ENCODE peak calls at places on chromosomes 7 and 10, in six cellular contexts. U is colonic mucosa, Z is cardiac fibroblast, R is cardiac muscle cell, X is Panc1, Q is esophagus squamous epithelium. I is an unnamed sample.

GRCh38 chr10:120456626-120457430 is at the start of gene PLPP4:
- DNase-seq in U (no peak), Z (peak; percentile 39), R (peak; percentile 58), X (no peak), Q (no peak), I (peak; percentile 26)

GRCh38 chr7:101507791-101508252 is 121.3 kb downstream of the MYL10 start:
- DNase-seq in U (peak; percentile 48), Z (peak; percentile 44), R (peak; percentile 63), X (peak; percentile 47), Q (no peak), I (no peak)

GRCh38 chr7:28686418-28686800 is 271.7 kb downstream of the TRIL start:
- DNase-seq in U (no peak), Z (peak; percentile 59), R (peak; percentile 69), X (peak; percentile 24), Q (no peak), I (no peak)

GRCh38 chr7:34844401-34844800 is 186.4 kb downstream of the NPSR1 start:
- DNase-seq in U (no peak), Z (no peak), R (no peak), X (no peak), Q (no peak), I (no peak)

GRCh38 chr10:61793760-61794713 is 107.5 kb upstream of the ARID5B start:
- DNase-seq in U (no peak), Z (peak; percentile 43), R (no peak), X (no peak), Q (no peak), I (no peak)

GRCh38 chr10:23343591-23344225 is 889 bp downstream of the C10orf67 start:
- DNase-seq in U (peak; percentile 56), Z (peak; percentile 54), R (peak; percentile 71), X (no peak), Q (no peak), I (no peak)

GRCh38 chr7:80369321-80369720 is 142.5 kb downstream of the GNAT3 start:
- DNase-seq in U (no peak), Z (no peak), R (no peak), X (no peak), Q (no peak), I (no peak)

GRCh38 chr10:75565286-75566251 is 134.1 kb downstream of the LRMDA start:
- DNase-seq in U (no peak), Z (no peak), R (no peak), X (no peak), Q (no peak), I (peak; percentile 22)

GRCh38 chr7:41878331-41879112 is 175.6 kb upstream of the INHBA start:
- DNase-seq in U (no peak), Z (no peak), R (no peak), X (no peak), Q (no peak), I (no peak)

GRCh38 chr10:6674282-6674681 is 94.2 kb upstream of the PRKCQ start:
- DNase-seq in U (no peak), Z (no peak), R (no peak), X (no peak), Q (no peak), I (no peak)

GRCh38 chr10:30625110-30625509 is 4.4 kb downstream of the LYZL2 start:
- DNase-seq in U (no peak), Z (no peak), R (no peak), X (no peak), Q (no peak), I (no peak)

GRCh38 chr7:2444476-2444875 is 31.7 kb downstream of the GRIFIN start:
- DNase-seq in U (no peak), Z (peak; percentile 67), R (peak; percentile 70), X (no peak), Q (no peak), I (no peak)

GRCh38 chr10:31622993-31623392 is 304.0 kb downstream of the ZEB1 start:
- DNase-seq in U (no peak), Z (peak; percentile 81), R (peak; percentile 92), X (no peak), Q (no peak), I (no peak)

GRCh38 chr7:42650171-42650570 is 261.7 kb downstream of the C7orf25 start:
- DNase-seq in U (no peak), Z (no peak), R (no peak), X (no peak), Q (no peak), I (no peak)

GRCh38 chr7:95198891-95199290 is 125.4 kb downstream of the PON1 start:
- DNase-seq in U (no peak), Z (no peak), R (no peak), X (no peak), Q (no peak), I (no peak)

GRCh38 chr7:30921951-30922401 is 10.3 kb downstream of the AQP1 start:
- DNase-seq in U (peak; percentile 15), Z (no peak), R (no peak), X (no peak), Q (no peak), I (no peak)

GRCh38 chr7:44540592-44541027 is 520 bp downstream of the NPC1L1 start:
- DNase-seq in U (no peak), Z (no peak), R (no peak), X (no peak), Q (no peak), I (peak; percentile 10)

GRCh38 chr10:8767616-8768015 is 713.1 kb downstream of the GATA3 start:
- DNase-seq in U (no peak), Z (no peak), R (no peak), X (no peak), Q (no peak), I (no peak)

GRCh38 chr7:63041786-63042185 is 956.9 kb upstream of the ZNF722 start:
- DNase-seq in U (no peak), Z (no peak), R (no peak), X (no peak), Q (no peak), I (no peak)

GRCh38 chr7:47949703-47950102 is 1.4 kb upstream of the PKD1L1 start:
- DNase-seq in U (no peak), Z (no peak), R (no peak), X (no peak), Q (no peak), I (no peak)

DNA sequence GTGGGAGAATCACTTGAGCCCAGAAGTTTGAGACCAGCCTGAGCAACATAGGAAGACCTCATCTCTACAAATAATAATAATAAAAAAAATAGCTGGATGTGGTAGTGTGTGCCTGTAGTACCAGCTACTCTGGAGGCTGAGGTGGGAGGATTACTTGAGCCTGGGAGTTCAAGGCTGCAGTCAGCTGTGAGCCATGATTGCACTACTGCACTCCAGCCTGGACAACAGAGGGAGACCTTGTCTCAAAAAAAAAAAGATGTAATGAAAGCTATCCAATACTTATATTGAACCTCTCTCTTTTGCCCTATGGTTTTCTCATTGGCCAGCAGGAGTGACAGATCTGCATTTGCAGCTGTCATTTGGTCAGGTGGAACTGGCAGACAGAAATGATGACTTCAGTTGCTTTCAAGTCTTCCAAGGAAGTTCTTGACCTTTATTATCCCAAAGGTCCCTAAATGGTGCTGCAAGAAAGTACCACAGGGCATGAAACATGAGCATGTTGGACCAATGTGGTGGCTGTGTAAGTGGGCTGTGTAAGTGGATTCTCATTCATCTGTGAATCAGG is 99.4 kb downstream of the CALD1 start:
- DNase-seq in U (no peak), Z (no peak), R (no peak), X (no peak), Q (no peak), I (no peak)
- TF ChIP-seq CTCF in U (no peak), Z (no peak), R (no peak), X (no peak), Q (no peak), I (peak; percentile 19)

GRCh38 chr10:13908475-13908874 is 321.7 kb downstream of the PRPF18 start:
- DNase-seq in U (no peak), Z (no peak), R (no peak), X (no peak), Q (no peak), I (no peak)

GRCh38 chr10:13907570-13907969 is 320.8 kb downstream of the PRPF18 start:
- DNase-seq in U (no peak), Z (no peak), R (no peak), X (no peak), Q (no peak), I (no peak)

GRCh38 chr10:13904053-13904452 is 317.3 kb downstream of the PRPF18 start:
- DNase-seq in U (no peak), Z (no peak), R (peak; percentile 24), X (no peak), Q (no peak), I (no peak)

GRCh38 chr10:13902868-13903267 is 316.1 kb downstream of the PRPF18 start:
- DNase-seq in U (no peak), Z (no peak), R (no peak), X (no peak), Q (no peak), I (no peak)

GRCh38 chr10:13905281-13905680 is 318.5 kb downstream of the PRPF18 start:
- DNase-seq in U (no peak), Z (no peak), R (no peak), X (no peak), Q (no peak), I (no peak)
- TF ChIP-seq CTCF in U (no peak), Z (no peak), R (no peak), X (no peak), Q (no peak), I (no peak)

GRCh38 chr10:33335800-33336605 is 1.5 kb upstream of the NRP1 start:
- DNase-seq in U (peak; percentile 83), Z (peak; percentile 91), R (peak; percentile 87), X (no peak), Q (no peak), I (peak; percentile 12)
- TF ChIP-seq CTCF in U (no peak), Z (no peak), R (peak; percentile 5), X (no peak), Q (no peak), I (no peak)

GRCh38 chr7:73520673-73521635 is 1.1 kb downstream of the BAZ1B start:
- DNase-seq in U (peak; percentile 26), Z (peak; percentile 38), R (peak; percentile 49), X (no peak), Q (no peak), I (no peak)

GRCh38 chr7:73521636-73522080 is 435 bp downstream of the BAZ1B start:
- DNase-seq in U (peak; percentile 77), Z (no peak), R (no peak), X (no peak), Q (no peak), I (peak; percentile 78)

GRCh38 chr7:73519867-73520672 is 2.0 kb downstream of the BAZ1B start:
- DNase-seq in U (peak; percentile 36), Z (peak; percentile 11), R (no peak), X (no peak), Q (no peak), I (no peak)

GRCh38 chr7:73518470-73518869 is 3.6 kb downstream of the BAZ1B start:
- DNase-seq in U (no peak), Z (no peak), R (no peak), X (no peak), Q (no peak), I (no peak)

DNA sequence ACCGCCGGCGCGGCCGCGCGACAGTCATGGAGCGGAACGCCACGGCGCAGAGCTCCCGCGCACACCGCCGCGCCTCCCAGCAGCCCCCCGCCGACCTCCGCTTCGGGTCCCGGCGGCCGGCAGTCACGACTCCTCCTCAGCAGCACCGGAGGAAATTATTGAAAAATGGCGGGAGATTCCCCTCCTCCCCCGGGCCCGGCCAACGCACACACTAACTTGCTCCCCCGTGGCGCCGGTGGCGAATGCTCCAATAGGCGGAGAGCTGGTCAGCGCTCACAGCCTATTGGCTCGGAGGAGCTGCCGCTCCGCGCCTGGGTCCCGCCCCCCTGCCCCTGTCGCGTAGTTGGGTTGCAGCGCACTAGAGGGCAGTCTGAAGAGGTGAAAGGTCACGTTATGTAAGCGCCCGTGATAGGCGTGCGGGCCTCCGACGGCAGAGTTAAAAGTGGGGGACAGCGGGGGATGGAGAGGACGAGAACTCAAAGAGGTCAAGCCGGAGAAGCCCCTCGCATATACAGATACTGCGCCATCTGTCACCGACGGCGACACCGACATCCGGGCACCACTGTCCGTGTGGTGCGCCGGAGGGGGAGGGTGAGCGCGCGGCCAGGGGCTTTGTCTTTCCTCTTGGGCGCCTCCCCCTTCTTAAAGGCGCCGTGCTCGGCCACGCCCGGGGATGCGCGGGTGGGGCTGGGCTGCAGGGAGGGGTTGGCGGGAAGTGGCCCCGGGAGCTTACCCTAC is at the start of gene BAZ1B:
- DNase-seq in U (peak; percentile 98), Z (peak; percentile 99), R (peak; percentile 100), X (peak; percentile 96), Q (peak; percentile 93), I (peak; percentile 98)
- TF ChIP-seq CTCF in U (no peak), Z (peak; percentile 20), R (no peak), X (no peak), Q (no peak), I (no peak)